ENCODE peak calls at places on chromosomes 4 and X, in six cellular contexts. One of them, this sample, is unnamed.

GRCh38 chr4:129839687-129840086 is 743.7 kb downstream of the C4orf33 start:
- DNase-seq in tibial artery: no peak
- DNase-seq in naive thymus-derived CD4-positive, alpha-beta T cell: no peak
- DNase-seq in body of pancreas: no peak
- DNase-seq in astrocyte: peak; percentile 0
- DNase-seq in stomach: no peak
- DNase-seq in this sample: no peak

GRCh38 chrX:10949541-10949940 is 161.6 kb upstream of the HCCS start:
- DNase-seq in tibial artery: no peak
- DNase-seq in naive thymus-derived CD4-positive, alpha-beta T cell: no peak
- DNase-seq in body of pancreas: no peak
- DNase-seq in astrocyte: no peak
- DNase-seq in stomach: no peak
- DNase-seq in this sample: no peak

GRCh38 chr4:144955104-144955503 is 142.9 kb downstream of the ANAPC10 start:
- DNase-seq in tibial artery: no peak
- DNase-seq in naive thymus-derived CD4-positive, alpha-beta T cell: no peak
- DNase-seq in body of pancreas: no peak
- DNase-seq in astrocyte: no peak
- DNase-seq in stomach: no peak
- DNase-seq in this sample: no peak

GRCh38 chr4:6134612-6135220 is 65.6 kb downstream of the JAKMIP1 start:
- DNase-seq in tibial artery: no peak
- DNase-seq in naive thymus-derived CD4-positive, alpha-beta T cell: no peak
- DNase-seq in body of pancreas: no peak
- DNase-seq in astrocyte: no peak
- DNase-seq in stomach: no peak
- DNase-seq in this sample: no peak

GRCh38 chr4:99552872-99553271 is 11.0 kb downstream of the TRMT10A start:
- DNase-seq in tibial artery: no peak
- DNase-seq in naive thymus-derived CD4-positive, alpha-beta T cell: no peak
- DNase-seq in body of pancreas: no peak
- DNase-seq in astrocyte: no peak
- DNase-seq in stomach: no peak
- DNase-seq in this sample: no peak

GRCh38 chrX:82127228-82128123 is 925.6 kb downstream of the SH3BGRL start:
- DNase-seq in tibial artery: no peak
- DNase-seq in naive thymus-derived CD4-positive, alpha-beta T cell: no peak
- DNase-seq in body of pancreas: no peak
- DNase-seq in astrocyte: no peak
- DNase-seq in stomach: no peak
- DNase-seq in this sample: no peak

GRCh38 chrX:7689791-7690412 is 153.1 kb upstream of the VCX start:
- DNase-seq in tibial artery: no peak
- DNase-seq in naive thymus-derived CD4-positive, alpha-beta T cell: no peak
- DNase-seq in body of pancreas: no peak
- DNase-seq in astrocyte: no peak
- DNase-seq in stomach: no peak
- DNase-seq in this sample: no peak

GRCh38 chr4:156829194-156829593 is 142.4 kb downstream of the PDGFC start:
- DNase-seq in tibial artery: peak; percentile 72
- DNase-seq in naive thymus-derived CD4-positive, alpha-beta T cell: no peak
- DNase-seq in body of pancreas: no peak
- DNase-seq in astrocyte: peak; percentile 50
- DNase-seq in stomach: no peak
- DNase-seq in this sample: no peak

GRCh38 chr4:75243570-75243969 is 270.6 kb downstream of the RCHY1 start:
- DNase-seq in tibial artery: no peak
- DNase-seq in naive thymus-derived CD4-positive, alpha-beta T cell: no peak
- DNase-seq in body of pancreas: no peak
- DNase-seq in astrocyte: no peak
- DNase-seq in stomach: no peak
- DNase-seq in this sample: no peak

GRCh38 chr4:71126719-71127118 is 133.3 kb downstream of the DCK start:
- DNase-seq in tibial artery: no peak
- DNase-seq in naive thymus-derived CD4-positive, alpha-beta T cell: no peak
- DNase-seq in body of pancreas: no peak
- DNase-seq in astrocyte: peak; percentile 99
- DNase-seq in stomach: no peak
- DNase-seq in this sample: peak; percentile 86

GRCh38 chrX:106995678-106996077 is 4.3 kb downstream of the MORC4 start:
- DNase-seq in tibial artery: no peak
- DNase-seq in naive thymus-derived CD4-positive, alpha-beta T cell: no peak
- DNase-seq in body of pancreas: no peak
- DNase-seq in astrocyte: no peak
- DNase-seq in stomach: no peak
- DNase-seq in this sample: no peak

GRCh38 chr4:53805291-53805690 is 214.0 kb upstream of the LNX1 start:
- DNase-seq in tibial artery: no peak
- DNase-seq in naive thymus-derived CD4-positive, alpha-beta T cell: no peak
- DNase-seq in body of pancreas: no peak
- DNase-seq in astrocyte: no peak
- DNase-seq in stomach: no peak
- DNase-seq in this sample: no peak

GRCh38 chr4:157076578-157076947 is 613 bp downstream of the GLRB start:
- DNase-seq in tibial artery: no peak
- DNase-seq in naive thymus-derived CD4-positive, alpha-beta T cell: no peak
- DNase-seq in body of pancreas: peak; percentile 44
- DNase-seq in astrocyte: no peak
- DNase-seq in stomach: no peak
- DNase-seq in this sample: no peak

GRCh38 chr4:48909697-48910096 is 3.1 kb upstream of the OCIAD2 start:
- DNase-seq in tibial artery: peak; percentile 66
- DNase-seq in naive thymus-derived CD4-positive, alpha-beta T cell: no peak
- DNase-seq in body of pancreas: no peak
- DNase-seq in astrocyte: peak; percentile 99
- DNase-seq in stomach: peak; percentile 55
- DNase-seq in this sample: peak; percentile 60

GRCh38 chr4:51866835-51867234 is 23.9 kb downstream of the DCUN1D4 start:
- DNase-seq in tibial artery: no peak
- DNase-seq in naive thymus-derived CD4-positive, alpha-beta T cell: no peak
- DNase-seq in body of pancreas: no peak
- DNase-seq in astrocyte: no peak
- DNase-seq in stomach: no peak
- DNase-seq in this sample: no peak

GRCh38 chrX:155086961-155087735 is 15.8 kb downstream of the BRCC3 start:
- DNase-seq in tibial artery: no peak
- DNase-seq in naive thymus-derived CD4-positive, alpha-beta T cell: no peak
- DNase-seq in body of pancreas: no peak
- DNase-seq in astrocyte: no peak
- DNase-seq in stomach: no peak
- DNase-seq in this sample: no peak

GRCh38 chr4:125168531-125168930 is 146.2 kb upstream of the FAT4 start:
- DNase-seq in tibial artery: no peak
- DNase-seq in naive thymus-derived CD4-positive, alpha-beta T cell: no peak
- DNase-seq in body of pancreas: no peak
- DNase-seq in astrocyte: peak; percentile 40
- DNase-seq in stomach: no peak
- DNase-seq in this sample: no peak

GRCh38 chrX:84865113-84865512 is 138.6 kb upstream of the APOOL start:
- DNase-seq in tibial artery: no peak
- DNase-seq in naive thymus-derived CD4-positive, alpha-beta T cell: no peak
- DNase-seq in body of pancreas: no peak
- DNase-seq in astrocyte: no peak
- DNase-seq in stomach: no peak
- DNase-seq in this sample: no peak

GRCh38 chr4:123600921-123601904 is 204.6 kb downstream of the SPRY1 start:
- DNase-seq in tibial artery: no peak
- DNase-seq in naive thymus-derived CD4-positive, alpha-beta T cell: no peak
- DNase-seq in body of pancreas: no peak
- DNase-seq in astrocyte: no peak
- DNase-seq in stomach: no peak
- DNase-seq in this sample: no peak

GRCh38 chr4:157664726-157665125 is 444.2 kb downstream of the GRIA2 start:
- DNase-seq in tibial artery: no peak
- DNase-seq in naive thymus-derived CD4-positive, alpha-beta T cell: no peak
- DNase-seq in body of pancreas: no peak
- DNase-seq in astrocyte: peak; percentile 71
- DNase-seq in stomach: no peak
- DNase-seq in this sample: no peak

GRCh38 chrX:149858592-149858991 is 22.4 kb upstream of the MAGEA8 start:
- DNase-seq in tibial artery: no peak
- DNase-seq in naive thymus-derived CD4-positive, alpha-beta T cell: no peak
- DNase-seq in body of pancreas: no peak
- DNase-seq in astrocyte: no peak
- DNase-seq in stomach: no peak
- DNase-seq in this sample: no peak

GRCh38 chrX:12360991-12361598 is 222.8 kb downstream of the FRMPD4 start:
- DNase-seq in tibial artery: no peak
- DNase-seq in naive thymus-derived CD4-positive, alpha-beta T cell: no peak
- DNase-seq in body of pancreas: no peak
- DNase-seq in astrocyte: peak; percentile 12
- DNase-seq in stomach: no peak
- DNase-seq in this sample: no peak

GRCh38 chrX:20361890-20362262 is 95.2 kb upstream of the RPS6KA3 start:
- DNase-seq in tibial artery: no peak
- DNase-seq in naive thymus-derived CD4-positive, alpha-beta T cell: no peak
- DNase-seq in body of pancreas: no peak
- DNase-seq in astrocyte: peak; percentile 80
- DNase-seq in stomach: no peak
- DNase-seq in this sample: no peak

GRCh38 chr4:1399508-1400190 is 6.6 kb downstream of the NKX1-1 start:
- DNase-seq in tibial artery: no peak
- DNase-seq in naive thymus-derived CD4-positive, alpha-beta T cell: no peak
- DNase-seq in body of pancreas: no peak
- DNase-seq in astrocyte: no peak
- DNase-seq in stomach: no peak
- DNase-seq in this sample: no peak

GRCh38 chrX:43589735-43590515 is 66.2 kb upstream of the MAOA start:
- DNase-seq in tibial artery: no peak
- DNase-seq in naive thymus-derived CD4-positive, alpha-beta T cell: no peak
- DNase-seq in body of pancreas: no peak
- DNase-seq in astrocyte: no peak
- DNase-seq in stomach: no peak
- DNase-seq in this sample: no peak

GRCh38 chrX:131279197-131279596 is 9.9 kb downstream of the IGSF1 start:
- DNase-seq in tibial artery: no peak
- DNase-seq in naive thymus-derived CD4-positive, alpha-beta T cell: no peak
- DNase-seq in body of pancreas: no peak
- DNase-seq in astrocyte: no peak
- DNase-seq in stomach: no peak
- DNase-seq in this sample: no peak

GRCh38 chrX:12868747-12869146 is 1.9 kb downstream of the TLR7 start:
- DNase-seq in tibial artery: no peak
- DNase-seq in naive thymus-derived CD4-positive, alpha-beta T cell: no peak
- DNase-seq in body of pancreas: no peak
- DNase-seq in astrocyte: no peak
- DNase-seq in stomach: no peak
- DNase-seq in this sample: no peak

DNA sequence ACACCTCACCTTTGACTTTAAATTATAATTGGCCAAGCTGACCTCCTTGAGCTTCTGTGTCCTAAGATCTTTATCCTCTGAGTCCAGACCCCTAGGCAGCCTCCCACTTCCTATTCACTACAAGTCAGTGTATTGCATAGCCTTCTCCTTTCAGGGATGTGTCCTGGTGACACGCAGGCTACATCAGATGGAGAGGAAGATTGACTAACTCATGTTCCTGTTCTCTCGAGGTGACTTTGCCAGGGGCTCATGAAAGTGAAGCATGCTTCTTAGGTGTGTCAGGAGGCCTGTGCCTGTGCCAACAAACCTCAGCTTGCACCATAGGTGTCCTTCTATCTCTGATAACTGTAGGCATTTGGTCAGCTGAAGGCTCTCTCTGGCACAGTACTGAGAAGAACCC is 195.7 kb upstream of the HS3ST1 start:
- DNase-seq in tibial artery: no peak
- DNase-seq in naive thymus-derived CD4-positive, alpha-beta T cell: no peak
- DNase-seq in body of pancreas: no peak
- DNase-seq in astrocyte: no peak
- DNase-seq in stomach: no peak
- DNase-seq in this sample: no peak
- H3K4me1 ChIP-seq in tibial artery: no peaks in the 10 kb centered on the region
- H3K4me1 ChIP-seq in naive thymus-derived CD4-positive, alpha-beta T cell: no peaks in the 10 kb centered on the region
- H3K4me1 ChIP-seq in body of pancreas: no peaks in the 10 kb centered on the region
- H3K4me1 ChIP-seq in astrocyte: no peaks in the 10 kb centered on the region
- H3K4me1 ChIP-seq in stomach: no peaks in the 10 kb centered on the region
- H3K4me1 ChIP-seq in this sample: peaks cover 3% of the 10 kb centered on the region

DNA sequence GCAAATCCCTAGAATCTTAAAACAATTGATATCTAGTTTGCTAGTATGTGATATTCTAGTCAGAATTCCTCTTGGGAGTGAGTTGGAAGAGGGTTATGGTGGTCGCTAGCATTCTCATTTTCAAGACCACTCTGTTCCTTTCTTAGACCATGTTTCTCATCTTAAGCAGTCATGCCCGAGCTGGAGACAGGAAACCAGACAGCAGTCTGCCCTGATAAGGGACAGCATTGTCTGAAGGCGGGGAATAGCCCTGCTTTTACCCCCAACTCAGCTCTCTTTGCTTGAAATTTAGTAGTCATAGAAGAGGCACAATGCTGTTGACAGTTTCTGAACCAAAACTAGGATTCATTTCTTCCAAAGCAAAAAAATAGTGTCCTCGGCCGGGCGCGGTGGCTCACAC is 5.2 kb downstream of the KLF3 start:
- DNase-seq in tibial artery: no peak
- DNase-seq in naive thymus-derived CD4-positive, alpha-beta T cell: no peak
- DNase-seq in body of pancreas: no peak
- DNase-seq in astrocyte: peak; percentile 45
- DNase-seq in stomach: no peak
- DNase-seq in this sample: no peak
- H3K4me1 ChIP-seq in tibial artery: peaks cover 4% of the 10 kb centered on the region
- H3K4me1 ChIP-seq in naive thymus-derived CD4-positive, alpha-beta T cell: peaks cover 68% of the 10 kb centered on the region
- H3K4me1 ChIP-seq in body of pancreas: peaks cover 67% of the 10 kb centered on the region
- H3K4me1 ChIP-seq in astrocyte: peaks cover 66% of the 10 kb centered on the region
- H3K4me1 ChIP-seq in stomach: peaks cover 84% of the 10 kb centered on the region
- H3K4me1 ChIP-seq in this sample: peaks cover 4% of the 10 kb centered on the region

DNA sequence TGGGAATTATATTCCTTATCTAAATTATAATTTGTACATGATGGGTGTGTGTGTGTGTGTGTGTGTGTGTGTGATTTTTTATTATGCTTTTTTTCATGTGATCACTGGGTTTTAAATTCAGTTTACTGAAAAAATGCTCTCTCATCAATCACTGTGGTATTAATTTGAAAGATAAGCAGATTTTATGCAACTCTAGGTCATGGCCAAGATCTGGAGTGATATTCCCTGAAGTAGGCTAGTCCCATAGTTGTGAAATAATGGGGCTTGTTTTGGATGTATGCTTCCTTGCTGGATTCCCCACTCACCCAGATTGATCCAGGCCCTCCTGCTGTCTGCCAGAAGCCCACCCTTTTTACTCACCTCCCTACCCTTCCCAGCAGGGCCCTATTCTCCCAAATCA is 22.0 kb upstream of the PGRMC2 start:
- DNase-seq in tibial artery: no peak
- DNase-seq in naive thymus-derived CD4-positive, alpha-beta T cell: no peak
- DNase-seq in body of pancreas: no peak
- DNase-seq in astrocyte: no peak
- DNase-seq in stomach: no peak
- DNase-seq in this sample: no peak
- H3K4me1 ChIP-seq in tibial artery: no peaks in the 10 kb centered on the region
- H3K4me1 ChIP-seq in naive thymus-derived CD4-positive, alpha-beta T cell: no peaks in the 10 kb centered on the region
- H3K4me1 ChIP-seq in body of pancreas: peaks cover 59% of the 10 kb centered on the region
- H3K4me1 ChIP-seq in astrocyte: no peaks in the 10 kb centered on the region
- H3K4me1 ChIP-seq in stomach: peaks cover 49% of the 10 kb centered on the region
- H3K4me1 ChIP-seq in this sample: no peaks in the 10 kb centered on the region

DNA sequence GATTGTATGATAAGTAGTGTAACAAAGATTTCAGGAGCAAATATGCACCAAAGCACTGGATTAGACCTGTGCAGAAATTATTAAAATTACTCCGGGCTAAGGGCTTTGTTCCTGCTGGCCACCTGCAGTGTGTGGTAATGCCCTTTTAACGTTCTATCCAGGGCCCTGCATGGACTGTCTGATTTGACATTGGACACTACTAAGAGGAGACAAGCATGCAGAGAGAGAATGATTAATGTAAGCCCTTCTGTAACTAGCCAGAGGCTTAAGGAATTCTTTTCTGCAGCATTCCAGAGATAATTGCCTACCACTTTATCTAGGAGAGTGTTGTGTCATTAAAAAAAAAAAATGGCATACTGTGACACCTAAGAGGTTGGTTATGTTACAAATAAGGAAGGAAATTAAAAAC is 117.0 kb downstream of the PCDH7 start:
- DNase-seq in tibial artery: no peak
- DNase-seq in naive thymus-derived CD4-positive, alpha-beta T cell: no peak
- DNase-seq in body of pancreas: no peak
- DNase-seq in astrocyte: peak; percentile 84
- DNase-seq in stomach: no peak
- DNase-seq in this sample: no peak
- H3K4me1 ChIP-seq in tibial artery: no peaks in the 10 kb centered on the region
- H3K4me1 ChIP-seq in naive thymus-derived CD4-positive, alpha-beta T cell: no peaks in the 10 kb centered on the region
- H3K4me1 ChIP-seq in body of pancreas: no peaks in the 10 kb centered on the region
- H3K4me1 ChIP-seq in astrocyte: peaks cover 28% of the 10 kb centered on the region
- H3K4me1 ChIP-seq in stomach: peaks cover 33% of the 10 kb centered on the region
- H3K4me1 ChIP-seq in this sample: no peaks in the 10 kb centered on the region